ENCODE peak calls at places on chromosomes 6 and 20, in six cellular contexts. J, M, O, U, I and K are unnamed samples.

GRCh38 chr6:52745764-52746201 is 17.5 kb downstream of the GSTA2 start:
- DNase-seq in J (no peak), M (no peak), O (no peak), U (no peak), I (no peak), K (no peak)

GRCh38 chr6:35310265-35310831 is 12.7 kb downstream of the DEF6 start:
- DNase-seq in J (no peak), M (no peak), O (no peak), U (no peak), I (no peak), K (no peak)

GRCh38 chr20:58514321-58515239 is 619 bp downstream of the APCDD1L start:
- DNase-seq in J (no peak), M (peak), O (peak), U (no peak), I (peak), K (no peak)

GRCh38 chr20:36275011-36275410 is 31.1 kb upstream of the DLGAP4 start:
- DNase-seq in J (no peak), M (no peak), O (no peak), U (no peak), I (no peak), K (peak)

GRCh38 chr20:24160563-24161355 is 172.2 kb upstream of the GGTLC1 start:
- DNase-seq in J (peak), M (peak), O (peak), U (peak), I (peak), K (no peak)

GRCh38 chr20:63124092-63124781 is 91.7 kb downstream of the YTHDF1 start:
- DNase-seq in J (no peak), M (peak), O (no peak), U (no peak), I (no peak), K (no peak)

GRCh38 chr6:161922631-161923119 is 648.8 kb upstream of the AGPAT4 start:
- DNase-seq in J (peak), M (peak), O (peak), U (peak), I (peak), K (no peak)

GRCh38 chr6:116190550-116190949 is 63.3 kb downstream of the TSPYL4 start:
- DNase-seq in J (peak), M (peak), O (peak), U (no peak), I (peak), K (no peak)

GRCh38 chr6:3331948-3332347 is 73.2 kb downstream of the PSMG4 start:
- DNase-seq in J (no peak), M (no peak), O (no peak), U (no peak), I (no peak), K (no peak)

GRCh38 chr20:56974499-56975250 is 291.8 kb downstream of the BMP7 start:
- DNase-seq in J (peak), M (peak), O (peak), U (peak), I (peak), K (peak)

GRCh38 chr20:13723015-13723414 is 61.7 kb downstream of the ESF1 start:
- DNase-seq in J (no peak), M (no peak), O (no peak), U (no peak), I (peak), K (no peak)

GRCh38 chr6:13989424-13990144 is 64.8 kb downstream of the RNF182 start:
- DNase-seq in J (peak), M (peak), O (peak), U (no peak), I (peak), K (no peak)

GRCh38 chr6:129946439-129947140 is 71.8 kb upstream of the L3MBTL3 start:
- DNase-seq in J (no peak), M (no peak), O (no peak), U (no peak), I (no peak), K (no peak)

GRCh38 chr6:146915671-146916127 is 288.5 kb upstream of the STXBP5 start:
- DNase-seq in J (peak), M (peak), O (peak), U (no peak), I (peak), K (no peak)

GRCh38 chr6:24194968-24195700 is 69.1 kb downstream of the NRSN1 start:
- DNase-seq in J (no peak), M (no peak), O (no peak), U (no peak), I (no peak), K (no peak)

GRCh38 chr6:127564761-127565160 is 12.2 kb upstream of the C6orf58 start:
- DNase-seq in J (no peak), M (no peak), O (no peak), U (no peak), I (no peak), K (no peak)

GRCh38 chr6:122789862-122790739 is 1.0 kb downstream of the SMPDL3A start:
- DNase-seq in J (peak), M (peak), O (peak), U (no peak), I (peak), K (peak)

GRCh38 chr6:166998256-166999144 is 697 bp upstream of the CEP43 start:
- DNase-seq in J (peak), M (no peak), O (no peak), U (no peak), I (peak), K (peak)

GRCh38 chr6:145626857-145627256 is 108.5 kb downstream of the EPM2A start:
- DNase-seq in J (no peak), M (peak), O (no peak), U (no peak), I (peak), K (no peak)

GRCh38 chr6:14283600-14284235 is 166.1 kb downstream of the CD83 start:
- DNase-seq in J (no peak), M (no peak), O (no peak), U (no peak), I (no peak), K (no peak)

GRCh38 chr6:81766482-81767069 is 14.1 kb upstream of the TENT5A start:
- DNase-seq in J (peak), M (peak), O (peak), U (no peak), I (peak), K (no peak)

GRCh38 chr6:39521826-39522377 is 199.4 kb upstream of the KCNK16 start:
- DNase-seq in J (no peak), M (no peak), O (no peak), U (no peak), I (no peak), K (no peak)

GRCh38 chr6:159633196-159633595 is 59.8 kb downstream of the SOD2 start:
- DNase-seq in J (peak), M (peak), O (no peak), U (peak), I (peak), K (peak)

GRCh38 chr6:25173951-25174474 is 105.2 kb upstream of the CARMIL1 start:
- DNase-seq in J (peak), M (peak), O (peak), U (no peak), I (peak), K (no peak)

GRCh38 chr6:19417713-19418112 is 419.5 kb upstream of the ID4 start:
- DNase-seq in J (peak), M (peak), O (peak), U (no peak), I (peak), K (no peak)

GRCh38 chr20:16620961-16621360 is 47.7 kb upstream of the KIF16B start:
- DNase-seq in J (no peak), M (no peak), O (no peak), U (no peak), I (no peak), K (no peak)

GRCh38 chr6:112701201-112701600 is 354.1 kb downstream of the RFPL4B start:
- DNase-seq in J (peak), M (peak), O (peak), U (no peak), I (peak), K (no peak)

GRCh38 chr6:41464481-41464880 is 81.7 kb upstream of the FOXP4 start:
- DNase-seq in J (no peak), M (peak), O (no peak), U (no peak), I (peak), K (no peak)

GRCh38 chr6:36227379-36228344 is 31.1 kb downstream of the BRPF3 start:
- DNase-seq in J (no peak), M (no peak), O (no peak), U (no peak), I (no peak), K (no peak)

GRCh38 chr20:10846831-10847230 is 173.0 kb upstream of the JAG1 start:
- DNase-seq in J (no peak), M (no peak), O (no peak), U (no peak), I (no peak), K (no peak)

GRCh38 chr6:42171813-42172595 is 1.2 kb upstream of the GUCA1A start:
- DNase-seq in J (no peak), M (no peak), O (no peak), U (no peak), I (no peak), K (no peak)

GRCh38 chr6:75424610-75425548 is 68.7 kb downstream of the FILIP1 start:
- DNase-seq in J (no peak), M (peak), O (no peak), U (no peak), I (no peak), K (no peak)

GRCh38 chr20:6418732-6419131 is 295.9 kb upstream of the FERMT1 start:
- DNase-seq in J (no peak), M (peak), O (no peak), U (no peak), I (no peak), K (no peak)

GRCh38 chr20:6421321-6422030 is 298.6 kb upstream of the FERMT1 start:
- DNase-seq in J (no peak), M (no peak), O (no peak), U (no peak), I (no peak), K (no peak)

GRCh38 chr20:6420336-6420735 is 297.5 kb upstream of the FERMT1 start:
- DNase-seq in J (no peak), M (peak), O (no peak), U (no peak), I (peak), K (no peak)

GRCh38 chr20:6411651-6412050 is 288.8 kb upstream of the FERMT1 start:
- DNase-seq in J (no peak), M (no peak), O (no peak), U (no peak), I (no peak), K (no peak)

DNA sequence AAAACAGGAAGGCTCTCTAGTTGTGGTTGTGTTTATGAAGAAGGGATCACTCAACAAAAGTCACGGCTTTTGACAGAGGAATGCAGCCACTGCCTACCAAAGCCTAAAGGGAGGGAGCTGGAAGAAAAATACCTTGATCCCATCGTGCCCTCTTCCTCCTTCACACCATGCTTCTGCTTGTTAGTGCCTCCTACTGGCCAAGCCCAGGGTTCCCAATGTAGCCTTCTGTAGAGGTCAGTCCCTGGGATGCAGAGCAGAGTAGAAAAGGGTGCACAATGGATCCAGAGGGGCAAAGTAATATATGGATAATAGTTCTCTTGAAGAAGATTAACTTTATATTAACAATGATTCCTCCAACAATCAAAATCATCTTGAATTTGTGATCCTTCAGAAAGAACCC is 293.5 kb upstream of the FERMT1 start:
- DNase-seq in J (no peak), M (no peak), O (no peak), U (no peak), I (no peak), K (no peak)
- TF ChIP-seq CTCF in J (peak), M (no peak), O (no peak), U (peak), I (no peak), K (no peak)

GRCh38 chr20:25532971-25533391 is 52.4 kb downstream of the NINL start:
- DNase-seq in J (no peak), M (no peak), O (peak), U (no peak), I (no peak), K (no peak)

GRCh38 chr20:25533920-25534700 is 51.2 kb downstream of the NINL start:
- DNase-seq in J (no peak), M (no peak), O (no peak), U (no peak), I (no peak), K (no peak)

GRCh38 chr20:25529295-25529951 is 55.9 kb downstream of the NINL start:
- DNase-seq in J (no peak), M (no peak), O (no peak), U (no peak), I (no peak), K (no peak)

GRCh38 chr20:25534845-25535244 is 50.5 kb downstream of the NINL start:
- DNase-seq in J (no peak), M (no peak), O (no peak), U (no peak), I (no peak), K (no peak)

DNA sequence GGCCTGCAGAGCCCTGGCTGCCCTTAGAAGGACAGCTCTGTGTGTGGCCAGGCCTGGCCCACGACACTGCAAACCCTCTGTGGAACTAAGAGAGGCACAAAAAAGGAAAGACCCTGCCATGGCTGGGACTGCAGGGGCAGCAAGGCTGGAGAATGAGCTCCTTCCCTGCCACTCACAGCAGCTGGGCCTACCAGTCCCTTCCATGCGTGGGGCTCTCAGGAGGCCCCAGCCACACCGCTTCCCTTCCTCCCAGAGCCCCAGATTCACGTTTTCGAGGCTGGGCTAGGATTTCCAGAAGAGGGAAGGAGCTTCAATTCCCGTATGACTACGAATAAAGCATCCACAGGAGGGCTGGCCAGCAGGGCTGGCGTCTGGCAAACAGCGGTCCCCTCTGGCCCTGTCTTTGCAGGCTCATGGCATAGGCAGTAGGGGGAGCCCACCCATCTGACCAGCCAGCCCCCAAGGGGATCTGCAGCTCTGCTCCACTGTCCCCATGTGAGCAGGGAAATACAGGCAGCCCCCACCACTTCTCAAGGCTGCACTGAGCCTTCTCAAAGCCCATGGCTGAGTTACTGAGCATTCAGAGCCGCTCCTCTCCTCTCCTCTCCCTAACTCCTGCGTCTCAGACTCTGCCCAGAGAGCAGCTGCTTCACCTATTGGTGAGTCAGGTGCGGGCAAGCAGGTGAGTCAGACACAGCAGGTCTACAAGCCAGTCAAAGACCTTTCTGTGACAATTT is 53.1 kb downstream of the NINL start:
- DNase-seq in J (no peak), M (no peak), O (no peak), U (no peak), I (no peak), K (no peak)
- TF ChIP-seq CTCF in J (peak), M (no peak), O (peak), U (no peak), I (peak), K (no peak)

GRCh38 chr6:93424303-93425064 is 5.1 kb upstream of the EPHA7 start:
- DNase-seq in J (no peak), M (no peak), O (peak), U (peak), I (peak), K (no peak)

GRCh38 chr6:93420163-93420806 is 926 bp upstream of the EPHA7 start:
- DNase-seq in J (no peak), M (no peak), O (no peak), U (no peak), I (peak), K (no peak)

GRCh38 chr6:93418448-93419303 is 683 bp downstream of the EPHA7 start:
- DNase-seq in J (peak), M (no peak), O (peak), U (no peak), I (peak), K (peak)

GRCh38 chr6:93419304-93420162 is at the start of gene EPHA7:
- DNase-seq in J (peak), M (peak), O (peak), U (no peak), I (peak), K (peak)

DNA sequence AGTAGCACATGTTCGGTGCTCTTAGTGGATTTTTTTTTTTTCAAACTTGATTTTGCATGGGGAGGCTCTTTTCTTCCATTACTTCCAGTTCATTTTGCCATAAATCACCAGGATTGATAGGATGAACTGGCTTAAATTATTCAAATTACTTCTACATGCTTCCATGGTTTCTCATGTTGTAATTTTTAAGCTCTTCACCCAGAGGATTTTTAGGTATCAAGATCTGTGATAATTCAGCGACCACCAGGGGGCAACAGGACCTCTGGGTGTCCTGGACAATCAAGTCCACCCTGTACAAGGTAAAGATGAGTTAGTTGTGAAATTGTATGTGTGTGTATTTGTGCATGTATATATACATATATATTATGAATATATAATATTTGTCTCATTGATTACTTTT is 4.2 kb upstream of the EPHA7 start:
- DNase-seq in J (peak), M (no peak), O (peak), U (peak), I (peak), K (no peak)
- TF ChIP-seq CTCF in J (peak), M (peak), O (peak), U (peak), I (peak), K (peak)

GRCh38 chr6:152642578-152643375 is 5.6 kb upstream of the SYNE1 start:
- DNase-seq in J (peak), M (peak), O (peak), U (peak), I (peak), K (peak)
- TF ChIP-seq CTCF in J (peak), M (peak), O (peak), U (peak), I (peak), K (peak)

GRCh38 chr20:17873410-17874270 is 95.0 kb downstream of the SNX5 start:
- DNase-seq in J (peak), M (peak), O (peak), U (no peak), I (peak), K (no peak)

GRCh38 chr20:17875106-17875980 is 93.3 kb downstream of the SNX5 start:
- DNase-seq in J (no peak), M (peak), O (peak), U (no peak), I (peak), K (no peak)

GRCh38 chr20:17874271-17875105 is 94.1 kb downstream of the SNX5 start:
- DNase-seq in J (no peak), M (no peak), O (no peak), U (no peak), I (no peak), K (no peak)

GRCh38 chr20:17878069-17878911 is 90.3 kb downstream of the SNX5 start:
- DNase-seq in J (no peak), M (no peak), O (no peak), U (no peak), I (no peak), K (no peak)

GRCh38 chr20:17875981-17876385 is 92.6 kb downstream of the SNX5 start:
- DNase-seq in J (no peak), M (no peak), O (no peak), U (no peak), I (no peak), K (no peak)
- TF ChIP-seq CTCF in J (peak), M (no peak), O (no peak), U (no peak), I (peak), K (no peak)

DNA sequence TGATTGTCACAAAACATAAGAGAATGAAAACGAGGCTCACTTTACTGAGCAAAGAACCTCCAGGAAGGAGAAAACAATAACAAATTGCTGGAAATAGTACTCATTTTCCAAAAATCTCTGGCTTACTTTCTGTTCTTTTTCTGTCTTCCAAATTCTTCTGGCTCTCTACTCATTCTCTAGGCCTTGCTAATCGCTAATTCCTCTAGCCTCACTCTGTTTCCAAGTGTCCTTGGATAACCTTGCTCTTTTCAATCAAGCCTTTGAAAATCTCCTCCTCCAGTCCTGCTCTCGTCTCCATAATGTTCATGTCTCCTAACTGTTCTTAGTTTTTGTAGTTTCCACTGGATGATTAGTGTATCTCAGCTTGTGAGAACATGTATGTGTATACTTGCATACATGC is 96.2 kb upstream of the MAP7 start:
- DNase-seq in J (no peak), M (peak), O (no peak), U (no peak), I (no peak), K (no peak)
- TF ChIP-seq CTCF in J (no peak), M (no peak), O (no peak), U (no peak), I (no peak), K (no peak)

DNA sequence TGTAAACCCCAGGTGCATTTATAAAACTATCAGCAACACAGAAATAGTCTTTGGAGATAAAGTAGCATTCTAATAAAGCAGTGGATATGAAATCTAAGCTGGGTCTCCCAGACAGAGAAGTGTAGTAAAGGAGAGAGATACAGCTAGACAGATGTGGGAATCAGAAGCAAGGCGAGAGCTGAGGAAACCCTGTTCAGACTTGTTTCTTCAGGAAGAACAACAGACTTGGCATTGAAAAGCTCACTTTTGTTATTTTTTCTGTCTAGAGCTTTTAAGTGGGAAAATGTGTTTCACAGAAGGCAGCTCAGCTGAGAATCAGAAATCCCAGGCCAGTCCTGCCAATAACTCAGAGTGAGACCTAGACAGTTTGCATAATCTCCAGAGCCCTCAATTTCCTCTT is 52.9 kb downstream of the SLC35B3 start:
- DNase-seq in J (no peak), M (no peak), O (no peak), U (no peak), I (no peak), K (no peak)
- TF ChIP-seq CTCF in J (no peak), M (no peak), O (no peak), U (no peak), I (no peak), K (no peak)